ENCODE peak calls at places on chromosomes 2 and 18, in five cellular contexts. L is WTC11; F is kidney glomerular epithelial cell; W is neural progenitor cell; U is CD4-positive, alpha-beta T cell. H is an unnamed sample.

GRCh38 chr2:60964651-60965513 is 52.6 kb upstream of the PEX13 start:
- DNase-seq in L (no peak), F (no peak), W (no peak), U (no peak), H (no peak)

GRCh38 chr2:7812231-7812995 is 869.4 kb upstream of the ID2 start:
- DNase-seq in L (no peak), F (peak), W (no peak), U (no peak), H (no peak)

GRCh38 chr2:236731767-236732580 is 162.3 kb downstream of the ACKR3 start:
- DNase-seq in L (no peak), F (no peak), W (no peak), U (no peak), H (peak)

GRCh38 chr18:621181-621580 is 24.4 kb downstream of the CLUL1 start:
- DNase-seq in L (no peak), F (no peak), W (peak), U (no peak), H (no peak)

GRCh38 chr18:73880387-73880786 is 267.2 kb downstream of the FBXO15 start:
- DNase-seq in L (no peak), F (no peak), W (no peak), U (no peak), H (no peak)

GRCh38 chr2:28274911-28275685 is 117.6 kb upstream of the FOSL2 start:
- DNase-seq in L (peak), F (peak), W (peak), U (no peak), H (peak)

GRCh38 chr2:32745191-32745590 is 117.3 kb downstream of the TTC27 start:
- DNase-seq in L (no peak), F (no peak), W (no peak), U (no peak), H (no peak)

GRCh38 chr2:216344958-216345315 is 27.3 kb downstream of the MARCHF4 start:
- DNase-seq in L (no peak), F (no peak), W (no peak), U (no peak), H (no peak)

GRCh38 chr2:23449413-23449812 is 64.4 kb downstream of the KLHL29 start:
- DNase-seq in L (no peak), F (no peak), W (no peak), U (no peak), H (no peak)

GRCh38 chr2:237798236-237799059 is at the start of gene RBM44:
- DNase-seq in L (peak), F (no peak), W (no peak), U (no peak), H (no peak)

GRCh38 chr18:79944126-79944731 is 7.2 kb downstream of the SLC66A2 start:
- DNase-seq in L (no peak), F (no peak), W (no peak), U (no peak), H (peak)

GRCh38 chr2:105373895-105374401 is 24.9 kb downstream of the FHL2 start:
- DNase-seq in L (no peak), F (no peak), W (no peak), U (no peak), H (no peak)

GRCh38 chr2:68237404-68237803 is 14.9 kb downstream of the PPP3R1 start:
- DNase-seq in L (no peak), F (no peak), W (no peak), U (no peak), H (no peak)

GRCh38 chr2:195633573-195633870 is 23.5 kb upstream of the SLC39A10 start:
- DNase-seq in L (no peak), F (no peak), W (no peak), U (no peak), H (no peak)

GRCh38 chr2:231680992-231681852 is 27.1 kb upstream of the PTMA start:
- DNase-seq in L (peak), F (peak), W (peak), U (no peak), H (no peak)

GRCh38 chr2:22355816-22356433 is 1029.1 kb upstream of the KLHL29 start:
- DNase-seq in L (peak), F (no peak), W (peak), U (no peak), H (no peak)

GRCh38 chr2:152037711-152038110 is 61.1 kb downstream of the CACNB4 start:
- DNase-seq in L (no peak), F (no peak), W (no peak), U (no peak), H (no peak)

GRCh38 chr2:159712929-159713575 is 746 bp downstream of the MARCHF7 start:
- DNase-seq in L (no peak), F (peak), W (no peak), U (no peak), H (no peak)

GRCh38 chr2:55093381-55093780 is 43.1 kb upstream of the RTN4 start:
- DNase-seq in L (no peak), F (no peak), W (no peak), U (no peak), H (no peak)

GRCh38 chr2:129178356-129178755 is 801.1 kb upstream of the RAB6C start:
- DNase-seq in L (no peak), F (no peak), W (no peak), U (no peak), H (no peak)

GRCh38 chr2:71609958-71610357 is 156.6 kb downstream of the DYSF start:
- DNase-seq in L (no peak), F (peak), W (no peak), U (no peak), H (no peak)

GRCh38 chr2:41475959-41476358 is 571.9 kb upstream of the PKDCC start:
- DNase-seq in L (no peak), F (no peak), W (no peak), U (no peak), H (no peak)

GRCh38 chr18:6956999-6957398 is 160.6 kb downstream of the LAMA1 start:
- DNase-seq in L (no peak), F (no peak), W (no peak), U (no peak), H (no peak)

GRCh38 chr2:152385718-152386117 is 50.7 kb downstream of the FMNL2 start:
- DNase-seq in L (no peak), F (no peak), W (no peak), U (no peak), H (no peak)

GRCh38 chr18:50285071-50285470 is 2.4 kb downstream of the CXXC1 start:
- DNase-seq in L (no peak), F (no peak), W (no peak), U (no peak), H (no peak)

GRCh38 chr2:202378661-202379338 is 2.7 kb downstream of the BMPR2 start:
- DNase-seq in L (no peak), F (peak), W (no peak), U (no peak), H (no peak)

GRCh38 chr18:79396431-79397287 is 929 bp downstream of the NFATC1 start:
- DNase-seq in L (peak), F (no peak), W (peak), U (no peak), H (no peak)

H was measured in brain pericyte.